ENCODE peak calls at places on chromosomes 11 and 22, in nine cellular contexts. P is HCT116; B is colonic mucosa; S is pancreas; H is aorta; V is spleen; Z is CD8-positive, alpha-beta T cell; L is lower lobe of right lung; I is Caco-2. R is an unnamed sample. For H3K4me1, the result is how much of the 10 kb centered on the place peaks cover.

GRCh38 chr22:44032126-44032730 is 8.1 kb downstream of the PARVB start:
- DNase-seq in P (no peak), B (no peak), S (no peak), H (no peak), V (no peak), Z (no peak), L (peak), I (no peak), R (no peak)

GRCh38 chr11:62400760-62401159 is 18.1 kb upstream of the SCGB1A1 start:
- DNase-seq in P (no peak), B (peak), S (peak), H (peak), V (peak), Z (no peak), L (peak), I (no peak), R (no peak)

GRCh38 chr22:37140686-37141323 is 8.9 kb downstream of the IL2RB start:
- DNase-seq in P (no peak), B (no peak), S (no peak), H (no peak), V (no peak), Z (no peak), L (no peak), I (no peak), R (no peak)

GRCh38 chr22:49112661-49113626 is 714.7 kb downstream of the BRD1 start:
- DNase-seq in P (no peak), B (no peak), S (no peak), H (no peak), V (no peak), Z (no peak), L (no peak), I (no peak), R (no peak)

GRCh38 chr22:20550851-20551744 is 43.7 kb downstream of the MED15 start:
- DNase-seq in P (no peak), B (no peak), S (no peak), H (peak), V (peak), Z (peak), L (no peak), I (no peak), R (no peak)

GRCh38 chr11:57395905-57396623 is 5.6 kb upstream of the PRG2 start:
- DNase-seq in P (no peak), B (no peak), S (no peak), H (no peak), V (no peak), Z (no peak), L (no peak), I (no peak), R (no peak)

GRCh38 chr11:120952503-120953229 is 71.2 kb upstream of the TBCEL start:
- DNase-seq in P (peak), B (peak), S (peak), H (peak), V (peak), Z (peak), L (peak), I (peak), R (no peak)

GRCh38 chr22:50716291-50717024 is 21.5 kb upstream of the ACR start:
- DNase-seq in P (no peak), B (no peak), S (no peak), H (no peak), V (no peak), Z (no peak), L (no peak), I (no peak), R (no peak)

GRCh38 chr11:1283906-1284305 is 25.5 kb downstream of the TOLLIP start:
- DNase-seq in P (no peak), B (no peak), S (no peak), H (no peak), V (peak), Z (no peak), L (peak), I (no peak), R (no peak)

GRCh38 chr22:36612458-36612857 is 83.5 kb upstream of the EIF3D start:
- DNase-seq in P (no peak), B (no peak), S (peak), H (no peak), V (no peak), Z (no peak), L (no peak), I (no peak), R (no peak)

GRCh38 chr11:88535916-88536547 is 198.5 kb upstream of the CTSC start:
- DNase-seq in P (peak), B (no peak), S (no peak), H (no peak), V (no peak), Z (no peak), L (no peak), I (no peak), R (no peak)

GRCh38 chr22:42768385-42769035 is 47.8 kb upstream of the A4GALT start:
- DNase-seq in P (no peak), B (no peak), S (no peak), H (no peak), V (no peak), Z (no peak), L (no peak), I (no peak), R (no peak)

GRCh38 chr11:61609970-61610347 is 29.1 kb upstream of the SYT7 start:
- DNase-seq in P (no peak), B (peak), S (peak), H (no peak), V (no peak), Z (no peak), L (no peak), I (peak), R (no peak)

GRCh38 chr11:64334764-64335741 is 5.0 kb upstream of the CCDC88B start:
- DNase-seq in P (peak), B (peak), S (peak), H (no peak), V (no peak), Z (no peak), L (peak), I (peak), R (no peak)

GRCh38 chr11:124276081-124276480 is 19.9 kb downstream of the OR8G5 start:
- DNase-seq in P (no peak), B (no peak), S (no peak), H (no peak), V (no peak), Z (no peak), L (no peak), I (no peak), R (no peak)

GRCh38 chr22:35349368-35349703 is 31.6 kb upstream of the HMOX1 start:
- DNase-seq in P (no peak), B (no peak), S (no peak), H (no peak), V (peak), Z (no peak), L (no peak), I (no peak), R (no peak)

GRCh38 chr11:47980093-47980906 is at the start of gene PTPRJ:
- DNase-seq in P (no peak), B (peak), S (peak), H (peak), V (peak), Z (peak), L (peak), I (peak), R (no peak)

GRCh38 chr11:59221438-59221837 is 8.7 kb upstream of the MPEG1 start:
- DNase-seq in P (no peak), B (no peak), S (no peak), H (no peak), V (no peak), Z (no peak), L (no peak), I (no peak), R (no peak)

GRCh38 chr11:46914363-46914762 is 4.0 kb downstream of the LRP4 start:
- DNase-seq in P (no peak), B (no peak), S (no peak), H (no peak), V (no peak), Z (no peak), L (no peak), I (no peak), R (no peak)

GRCh38 chr11:16859651-16860050 is 121.2 kb downstream of the C11orf58 start:
- DNase-seq in P (no peak), B (no peak), S (no peak), H (no peak), V (no peak), Z (no peak), L (no peak), I (peak), R (no peak)

GRCh38 chr11:834371-835316 is 1.9 kb downstream of the CD151 start:
- DNase-seq in P (peak), B (peak), S (peak), H (peak), V (peak), Z (no peak), L (peak), I (no peak), R (no peak)

GRCh38 chr11:3231851-3232744 is at the start of gene MRGPRE:
- DNase-seq in P (no peak), B (no peak), S (no peak), H (peak), V (peak), Z (no peak), L (peak), I (no peak), R (no peak)

GRCh38 chr11:8221025-8221723 is 42.5 kb downstream of the LMO1 start:
- DNase-seq in P (no peak), B (no peak), S (no peak), H (no peak), V (no peak), Z (no peak), L (peak), I (no peak), R (no peak)

GRCh38 chr22:47308886-47309285 is 546.4 kb downstream of the TBC1D22A start:
- DNase-seq in P (no peak), B (no peak), S (no peak), H (no peak), V (no peak), Z (no peak), L (no peak), I (no peak), R (peak)

GRCh38 chr11:10021563-10021962 is 272.5 kb downstream of the SBF2 start:
- DNase-seq in P (no peak), B (no peak), S (no peak), H (no peak), V (no peak), Z (no peak), L (no peak), I (no peak), R (no peak)

GRCh38 chr11:12540075-12540685 is 134.0 kb upstream of the TEAD1 start:
- DNase-seq in P (peak), B (no peak), S (no peak), H (no peak), V (no peak), Z (no peak), L (no peak), I (no peak), R (peak)

DNA sequence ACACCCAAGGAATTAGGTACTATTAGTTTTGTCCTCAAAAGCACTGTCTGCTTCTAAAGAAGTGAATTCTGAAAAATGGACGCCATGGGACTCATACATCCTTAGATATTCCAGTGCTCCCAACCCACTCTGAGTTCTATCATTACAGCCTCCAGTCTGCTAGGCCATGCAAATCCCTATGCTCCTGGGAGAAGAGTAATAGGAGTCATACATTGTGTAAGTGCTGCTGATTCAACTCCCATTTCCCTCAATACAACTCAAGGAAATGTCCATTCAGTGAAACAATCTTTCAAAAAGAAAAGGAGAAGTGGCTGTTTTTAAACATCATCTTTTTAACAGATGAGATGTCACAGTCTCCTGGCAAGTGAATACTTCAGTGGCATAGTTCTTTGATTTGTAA is 590.2 kb upstream of the LRRC4C start:
- DNase-seq in P (no peak), B (no peak), S (no peak), H (no peak), V (no peak), Z (no peak), L (no peak), I (no peak), R (no peak)
- H3K4me3 ChIP-seq in P (no peak), B (no peak), S (no peak), H (no peak), V (no peak), Z (no peak), L (no peak), I (no peak), R (no peak)

GRCh38 chr11:75013051-75013450 is 24.3 kb downstream of the NEU3 start:
- DNase-seq in P (no peak), B (no peak), S (no peak), H (no peak), V (no peak), Z (no peak), L (no peak), I (peak), R (no peak)
- H3K4me1 ChIP-seq in P (under half), B (under half), S (under half), H (under half), V (under half), Z (under half), L (under half), I (under half), R (under half)

DNA sequence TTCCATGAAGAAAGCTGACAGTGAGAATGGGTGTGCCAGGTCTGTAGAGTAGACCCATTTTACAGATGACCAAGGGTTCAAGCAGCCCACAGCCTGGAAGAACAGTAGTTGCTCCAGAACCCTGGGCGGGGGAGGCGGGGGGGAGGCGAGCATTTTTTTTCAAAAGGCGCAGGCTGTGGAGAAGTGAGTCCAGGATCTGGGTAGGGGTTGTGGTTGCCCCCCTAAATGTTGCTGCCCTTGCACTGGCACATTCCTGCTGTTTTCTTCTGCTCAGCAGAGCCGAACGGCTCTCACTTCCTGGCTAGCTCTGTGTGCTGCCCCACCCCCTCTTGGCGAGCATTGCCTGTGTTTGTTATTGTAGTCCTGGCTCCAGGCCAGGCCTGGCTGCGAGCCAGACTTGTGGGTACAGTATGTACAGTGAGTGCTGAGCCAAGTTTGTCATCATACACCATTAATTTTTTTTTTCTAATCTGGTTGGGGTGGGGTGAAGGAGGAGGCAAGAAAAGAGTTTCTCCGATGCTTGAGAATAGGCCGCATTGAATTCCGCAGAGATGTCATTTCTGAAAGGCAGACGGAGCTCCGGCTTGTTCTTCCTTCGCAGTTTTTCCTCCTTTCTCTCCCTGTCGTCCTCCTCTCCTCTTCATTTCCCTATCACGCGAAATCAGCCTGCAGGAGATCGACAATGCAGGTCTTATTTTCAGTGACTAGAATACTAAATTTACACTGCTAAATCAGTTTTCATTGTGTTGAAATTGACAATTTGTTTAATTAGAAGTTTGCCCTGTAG is 100.5 kb downstream of the ZBTB16 start:
- DNase-seq in P (peak), B (peak), S (peak), H (peak), V (peak), Z (peak), L (peak), I (no peak), R (peak)
- H3K4me3 ChIP-seq in P (peak), B (no peak), S (no peak), H (no peak), V (no peak), Z (peak), L (peak), I (no peak), R (peak)

GRCh38 chr11:14314127-14314526 is 44.9 kb downstream of the RRAS2 start:
- DNase-seq in P (no peak), B (no peak), S (no peak), H (no peak), V (no peak), Z (no peak), L (no peak), I (no peak), R (no peak)
- H3K4me1 ChIP-seq in P (under half), B (under half), S (under half), H (under half), V (under half), Z (under half), L (under half), I (under half), R (half or more)

GRCh38 chr11:122180435-122180834 is 64.4 kb upstream of the BLID start:
- DNase-seq in P (peak), B (no peak), S (no peak), H (peak), V (no peak), Z (no peak), L (no peak), I (no peak), R (no peak)
- H3K4me3 ChIP-seq in P (peak), B (no peak), S (no peak), H (peak), V (no peak), Z (no peak), L (no peak), I (no peak), R (peak)